ENCODE peak calls at places on chromosome 5, in six cellular contexts. Z is nephron progenitor cell; W is activated effector memory CD4-positive, alpha-beta T cell treated with Interleukin-2 at 50 U/mL for 16 hours; I is HTR-8/SVneo; U is activated naive CD4-positive, alpha-beta T cell treated with anti-CD3 and anti-CD28 coated beads, Interleukin-2, amount 50 U/mL, for 16 hours; R is mucosa of gallbladder. T is an unnamed sample.

GRCh38 chr5:167802755-167803431 is 488.6 kb upstream of the WWC1 start:
- DNase-seq in R (no peak), W (no peak), U (no peak), Z (no peak), I (peak), T (no peak)

GRCh38 chr5:120372899-120373298 is 91.2 kb upstream of the PRR16 start:
- DNase-seq in I (no peak), U (no peak), R (peak), W (no peak), Z (no peak), T (peak)

GRCh38 chr5:87722286-87722685 is 309.6 kb upstream of the CCNH start:
- DNase-seq in U (no peak), Z (no peak), R (no peak), W (no peak), I (no peak), T (no peak)

GRCh38 chr5:32308951-32309350 is 3.8 kb downstream of the MTMR12 start:
- DNase-seq in Z (no peak), W (no peak), R (no peak), I (no peak), U (no peak), T (no peak)

GRCh38 chr5:16856531-16856930 is 79.6 kb downstream of the MYO10 start:
- DNase-seq in R (no peak), U (no peak), W (no peak), I (no peak), Z (no peak), T (no peak)

GRCh38 chr5:154740957-154741356 is 14.2 kb upstream of the LARP1 start:
- DNase-seq in U (no peak), R (no peak), Z (no peak), W (no peak), I (no peak), T (no peak)

GRCh38 chr5:160165137-160166068 is 46.2 kb upstream of the PWWP2A start:
- DNase-seq in I (peak), W (no peak), Z (peak), R (peak), U (no peak), T (peak)

GRCh38 chr5:154371687-154372086 is 74.1 kb upstream of the SAP30L start:
- DNase-seq in U (no peak), W (no peak), R (no peak), Z (no peak), I (no peak), T (no peak)

GRCh38 chr5:166370928-166371690 is 1920.3 kb upstream of the WWC1 start:
- DNase-seq in R (no peak), Z (no peak), U (no peak), W (no peak), I (no peak), T (no peak)

GRCh38 chr5:36721664-36722063 is 115.3 kb downstream of the SLC1A3 start:
- DNase-seq in W (no peak), I (no peak), Z (no peak), R (no peak), U (no peak), T (no peak)

GRCh38 chr5:77627869-77628674 is 10.4 kb downstream of the OTP start:
- DNase-seq in Z (peak), W (no peak), U (no peak), I (no peak), R (no peak), T (no peak)

GRCh38 chr5:83844320-83845068 is 123.8 kb upstream of the HAPLN1 start:
- DNase-seq in Z (no peak), U (no peak), W (no peak), R (no peak), I (peak), T (peak)

GRCh38 chr5:81310402-81311063 is 9.1 kb downstream of the ZCCHC9 start:
- DNase-seq in W (no peak), U (no peak), I (no peak), R (no peak), Z (no peak), T (no peak)

GRCh38 chr5:139399501-139400121 is 4.3 kb downstream of the SPATA24 start:
- DNase-seq in Z (no peak), U (no peak), I (no peak), W (no peak), R (no peak), T (no peak)